ENCODE peak calls at places on chromosomes 3 and 15, in five cellular contexts. N, T, J, L and A are unnamed samples.

GRCh38 chr15:58114812-58115211 is 23.4 kb upstream of the AQP9 start:
- DNase-seq in N (no peak), L (no peak), J (no peak), T (no peak), A (no peak)

GRCh38 chr3:120344349-120344748 is 4.8 kb downstream of the LRRC58 start:
- DNase-seq in T (no peak), L (peak), N (no peak), J (no peak), A (no peak)

GRCh38 chr15:68230157-68231100 is 901 bp upstream of the CLN6 start:
- DNase-seq in N (no peak), J (no peak), L (peak), T (peak), A (no peak)

GRCh38 chr15:75727851-75728715 is 15.4 kb upstream of the CSPG4 start:
- DNase-seq in T (peak), N (peak), J (no peak), L (no peak), A (peak)

GRCh38 chr15:60396100-60396499 is 1.7 kb downstream of the ANXA2 start:
- DNase-seq in N (no peak), T (peak), J (no peak), L (no peak), A (no peak)

GRCh38 chr3:136577791-136578190 is 174.4 kb downstream of the STAG1 start:
- DNase-seq in T (no peak), L (no peak), N (no peak), J (no peak), A (no peak)

GRCh38 chr3:9062570-9062969 is 99.3 kb upstream of the RAD18 start:
- DNase-seq in J (no peak), T (no peak), N (no peak), L (no peak), A (no peak)

GRCh38 chr3:54698059-54698458 is 229.8 kb downstream of the LRTM1 start:
- DNase-seq in N (no peak), T (no peak), L (no peak), J (no peak), A (no peak)

GRCh38 chr3:42033741-42034140 is 57.4 kb upstream of the TRAK1 start:
- DNase-seq in J (no peak), L (peak), N (no peak), T (no peak), A (no peak)

GRCh38 chr3:23945903-23946751 is 1.0 kb downstream of the NR1D2 start:
- DNase-seq in N (peak), J (peak), L (peak), T (peak), A (peak)

GRCh38 chr15:67955256-67955655 is 98.9 kb upstream of the PIAS1 start:
- DNase-seq in T (no peak), N (no peak), L (no peak), J (no peak), A (no peak)

GRCh38 chr3:127714866-127715265 is 42.1 kb downstream of the ABTB1 start:
- DNase-seq in T (peak), J (no peak), N (no peak), L (no peak), A (no peak)

GRCh38 chr3:34312684-34313083 is 514.3 kb downstream of the PDCD6IP start:
- DNase-seq in J (no peak), L (no peak), T (no peak), N (no peak), A (no peak)

GRCh38 chr3:175737646-175738572 is 878.8 kb downstream of the NAALADL2 start:
- DNase-seq in N (no peak), T (no peak), L (peak), J (no peak), A (no peak)

DNA sequence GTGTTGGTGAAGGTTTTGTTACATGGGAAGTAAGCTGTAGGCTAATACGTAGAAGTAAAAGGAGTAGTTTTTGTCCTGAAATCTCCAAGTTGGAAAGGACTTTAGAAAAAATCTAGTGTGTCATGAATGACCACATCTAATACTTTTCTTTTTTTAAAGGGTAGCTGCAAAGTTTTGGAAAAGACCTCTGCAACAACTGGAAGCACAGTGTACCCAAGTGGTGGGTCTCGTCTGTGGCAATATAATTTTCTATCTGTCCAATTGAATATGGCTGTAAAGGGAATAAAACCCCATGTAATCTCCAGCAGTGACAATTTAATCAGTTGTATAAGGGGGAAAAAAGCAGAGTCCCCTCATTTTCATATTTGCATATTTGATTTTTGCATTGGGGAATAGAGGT is 531.2 kb downstream of the ZIC1 start:
- DNase-seq in L (no peak), T (no peak), N (no peak), J (no peak), A (no peak)
- TF ChIP-seq CTCF in L (no peak), T (no peak), N (no peak), J (no peak), A (no peak)

DNA sequence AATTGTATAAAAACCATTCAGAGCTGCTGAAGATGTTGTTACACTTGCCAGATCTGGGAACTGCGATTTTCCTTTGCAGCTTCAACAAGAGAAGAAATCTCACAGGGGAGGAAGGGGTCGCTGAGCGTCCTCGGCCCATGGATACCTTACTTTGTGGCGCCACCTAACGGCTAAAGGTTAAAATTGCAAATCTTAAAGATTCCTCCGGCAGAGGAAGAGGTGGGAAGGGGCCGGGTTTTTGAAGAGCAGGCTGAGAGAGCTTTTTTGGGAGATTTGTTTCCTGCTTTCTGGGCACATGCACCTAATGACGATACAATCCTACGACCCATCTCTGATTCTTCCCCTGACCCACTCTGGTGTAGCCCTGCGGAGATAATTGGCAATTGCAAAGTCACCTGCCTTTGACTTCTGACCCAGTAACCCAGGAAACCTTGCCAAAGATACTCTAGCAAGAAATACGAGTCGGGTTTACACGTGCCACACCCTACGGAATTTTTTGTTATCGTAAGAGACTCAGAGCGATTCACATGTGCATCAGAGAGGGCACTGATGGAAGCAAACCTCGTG is 55.4 kb upstream of the CHRNA7 start:
- DNase-seq in J (no peak), T (peak), N (no peak), L (no peak), A (peak)
- TF ChIP-seq CTCF in J (peak), T (peak), N (peak), L (peak), A (peak)

DNA sequence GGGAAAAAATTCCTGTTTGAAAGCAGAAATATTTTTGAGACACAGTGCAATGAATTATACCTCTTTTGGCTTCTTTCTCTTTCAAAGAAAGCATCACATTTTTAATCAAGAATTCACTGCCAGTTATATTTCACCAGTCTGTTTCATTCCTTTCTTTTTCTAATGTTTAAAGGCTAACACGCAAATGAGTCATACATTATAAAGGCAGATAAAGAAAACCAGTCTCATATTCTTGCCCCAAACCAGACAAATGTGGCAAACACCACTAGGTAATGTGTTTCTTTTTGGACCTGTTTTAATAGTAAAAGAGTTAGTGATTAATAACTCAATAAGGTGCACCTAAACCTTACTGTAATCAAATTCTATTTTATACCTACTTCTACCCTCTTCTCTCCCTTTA is 83.8 kb downstream of the PLOD2 start:
- DNase-seq in L (no peak), J (no peak), N (no peak), T (no peak), A (no peak)
- TF ChIP-seq CTCF in L (no peak), J (no peak), N (no peak), T (no peak), A (no peak)

GRCh38 chr15:22884344-22884743 is 45.9 kb downstream of the NIPA2 start:
- DNase-seq in L (no peak), J (no peak), N (no peak), T (no peak), A (no peak)
- TF ChIP-seq CTCF in L (peak), J (no peak), N (no peak), T (no peak), A (no peak)